ENCODE peak calls at places on chromosomes 3 and 15, in six cellular contexts. One of them, this sample, is unnamed.

GRCh38 chr3:55906896-55907295 is 419.8 kb upstream of the WNT5A start:
- DNase-seq in GM12878: no peak
- DNase-seq in HCT116: no peak
- DNase-seq in H1: no peak
- DNase-seq in K562: no peak
- DNase-seq in SK-N-SH: no peak
- DNase-seq in this sample: no peak

GRCh38 chr15:78216276-78217229 is 17.8 kb downstream of the ACSBG1 start:
- DNase-seq in GM12878: no peak
- DNase-seq in HCT116: no peak
- DNase-seq in H1: no peak
- DNase-seq in K562: no peak
- DNase-seq in SK-N-SH: no peak
- DNase-seq in this sample: peak

GRCh38 chr3:17030438-17030837 is 145.7 kb downstream of the PLCL2 start:
- DNase-seq in GM12878: no peak
- DNase-seq in HCT116: no peak
- DNase-seq in H1: no peak
- DNase-seq in K562: no peak
- DNase-seq in SK-N-SH: no peak
- DNase-seq in this sample: no peak

GRCh38 chr3:195178124-195178910 is 92.6 kb downstream of the XXYLT1 start:
- DNase-seq in GM12878: no peak
- DNase-seq in HCT116: no peak
- DNase-seq in H1: no peak
- DNase-seq in K562: peak
- DNase-seq in SK-N-SH: peak
- DNase-seq in this sample: no peak

GRCh38 chr3:128496602-128497304 is 3.8 kb upstream of the GATA2 start:
- DNase-seq in GM12878: no peak
- DNase-seq in HCT116: no peak
- DNase-seq in H1: peak
- DNase-seq in K562: no peak
- DNase-seq in SK-N-SH: peak
- DNase-seq in this sample: no peak

GRCh38 chr3:181066688-181067087 is 77.2 kb upstream of the DNAJC19 start:
- DNase-seq in GM12878: no peak
- DNase-seq in HCT116: no peak
- DNase-seq in H1: no peak
- DNase-seq in K562: no peak
- DNase-seq in SK-N-SH: no peak
- DNase-seq in this sample: no peak

GRCh38 chr3:13866406-13866965 is 13.4 kb downstream of the WNT7A start:
- DNase-seq in GM12878: no peak
- DNase-seq in HCT116: no peak
- DNase-seq in H1: no peak
- DNase-seq in K562: no peak
- DNase-seq in SK-N-SH: no peak
- DNase-seq in this sample: no peak

GRCh38 chr3:104411760-104412159 is 954.9 kb upstream of the ALCAM start:
- DNase-seq in GM12878: no peak
- DNase-seq in HCT116: no peak
- DNase-seq in H1: no peak
- DNase-seq in K562: no peak
- DNase-seq in SK-N-SH: no peak
- DNase-seq in this sample: no peak

GRCh38 chr3:23629181-23629893 is 176.4 kb upstream of the UBE2E1 start:
- DNase-seq in GM12878: no peak
- DNase-seq in HCT116: no peak
- DNase-seq in H1: no peak
- DNase-seq in K562: no peak
- DNase-seq in SK-N-SH: no peak
- DNase-seq in this sample: no peak

GRCh38 chr3:28667646-28668376 is 319.2 kb upstream of the AZI2 start:
- DNase-seq in GM12878: peak
- DNase-seq in HCT116: peak
- DNase-seq in H1: peak
- DNase-seq in K562: peak
- DNase-seq in SK-N-SH: peak
- DNase-seq in this sample: peak

GRCh38 chr15:98884894-98885293 is 122.7 kb downstream of the PGPEP1L start:
- DNase-seq in GM12878: no peak
- DNase-seq in HCT116: no peak
- DNase-seq in H1: no peak
- DNase-seq in K562: no peak
- DNase-seq in SK-N-SH: no peak
- DNase-seq in this sample: no peak

DNA sequence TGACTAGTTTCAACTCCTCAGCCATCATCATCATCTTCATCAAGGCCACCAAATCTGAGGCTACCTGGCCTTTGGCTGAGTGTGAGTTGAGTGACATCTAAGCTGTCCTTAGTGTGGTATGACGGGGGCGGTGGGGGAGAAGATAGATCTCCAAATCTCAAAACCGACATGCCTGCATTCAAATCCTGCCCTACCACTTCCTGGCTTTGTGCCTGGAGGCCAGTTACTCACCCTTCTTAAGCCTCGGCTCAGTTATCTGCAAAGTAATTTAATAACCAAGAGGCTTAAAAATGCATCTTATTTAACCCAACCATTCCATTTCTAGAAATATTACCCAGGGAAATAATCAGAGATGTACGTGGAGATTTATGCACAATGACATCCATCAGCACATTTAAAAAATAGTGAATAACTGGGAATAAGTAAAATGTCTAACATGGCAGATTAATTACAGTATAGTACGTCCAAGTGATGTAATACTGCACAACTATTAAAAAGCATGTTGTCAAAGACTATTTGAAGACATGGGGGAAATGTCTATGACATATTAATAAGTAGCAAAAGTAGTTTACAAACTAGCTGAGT is 167.4 kb downstream of the NTRK3 start:
- DNase-seq in GM12878: no peak
- DNase-seq in HCT116: no peak
- DNase-seq in H1: no peak
- DNase-seq in K562: no peak
- DNase-seq in SK-N-SH: no peak
- DNase-seq in this sample: no peak
- TF ChIP-seq JUND in GM12878: no peak
- TF ChIP-seq JUND in HCT116: no peak
- TF ChIP-seq JUND in H1: no peak
- TF ChIP-seq JUND in K562: no peak
- TF ChIP-seq JUND in SK-N-SH: no peak
- TF ChIP-seq JUND in this sample: no peak

GRCh38 chr3:52844290-52844985 is 9.6 kb upstream of the MUSTN1 start:
- DNase-seq in GM12878: no peak
- DNase-seq in HCT116: no peak
- DNase-seq in H1: no peak
- DNase-seq in K562: no peak
- DNase-seq in SK-N-SH: no peak
- DNase-seq in this sample: no peak
- TF ChIP-seq JUND in GM12878: no peak
- TF ChIP-seq JUND in HCT116: no peak
- TF ChIP-seq JUND in H1: no peak
- TF ChIP-seq JUND in K562: no peak
- TF ChIP-seq JUND in SK-N-SH: no peak
- TF ChIP-seq JUND in this sample: no peak

GRCh38 chr15:80979538-80980200 is 9.9 kb downstream of the MESD start:
- DNase-seq in GM12878: no peak
- DNase-seq in HCT116: no peak
- DNase-seq in H1: no peak
- DNase-seq in K562: no peak
- DNase-seq in SK-N-SH: no peak
- DNase-seq in this sample: no peak

GRCh38 chr15:80976851-80977250 is 12.8 kb downstream of the MESD start:
- DNase-seq in GM12878: no peak
- DNase-seq in HCT116: no peak
- DNase-seq in H1: no peak
- DNase-seq in K562: no peak
- DNase-seq in SK-N-SH: no peak
- DNase-seq in this sample: no peak

GRCh38 chr15:80974914-80975313 is 14.7 kb downstream of the MESD start:
- DNase-seq in GM12878: no peak
- DNase-seq in HCT116: no peak
- DNase-seq in H1: no peak
- DNase-seq in K562: no peak
- DNase-seq in SK-N-SH: no peak
- DNase-seq in this sample: no peak

GRCh38 chr15:80978685-80979084 is 10.9 kb downstream of the MESD start:
- DNase-seq in GM12878: no peak
- DNase-seq in HCT116: no peak
- DNase-seq in H1: no peak
- DNase-seq in K562: peak
- DNase-seq in SK-N-SH: no peak
- DNase-seq in this sample: no peak

DNA sequence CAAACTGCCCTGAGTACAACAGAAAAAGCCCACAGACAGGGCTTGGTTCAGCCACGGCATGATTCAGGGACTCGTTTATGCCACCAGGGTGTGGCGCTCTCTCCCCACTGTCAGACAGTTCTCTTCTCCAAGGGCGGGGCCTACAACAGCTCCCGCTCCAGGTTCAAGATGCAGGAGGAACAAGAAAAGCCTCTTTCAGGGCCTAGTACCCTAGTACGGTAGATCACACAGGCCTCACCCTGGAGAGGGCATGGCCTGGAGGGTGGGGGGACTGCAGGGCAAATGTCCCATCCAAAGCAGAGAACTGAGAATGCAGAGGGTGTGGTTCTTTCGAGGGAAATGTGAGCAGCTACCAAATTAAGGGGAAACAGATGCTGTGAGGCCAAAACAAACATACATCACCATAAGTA is 12.0 kb downstream of the MESD start:
- DNase-seq in GM12878: no peak
- DNase-seq in HCT116: no peak
- DNase-seq in H1: peak
- DNase-seq in K562: peak
- DNase-seq in SK-N-SH: peak
- DNase-seq in this sample: peak
- TF ChIP-seq JUND in GM12878: no peak
- TF ChIP-seq JUND in HCT116: no peak
- TF ChIP-seq JUND in H1: no peak
- TF ChIP-seq JUND in K562: no peak
- TF ChIP-seq JUND in SK-N-SH: no peak
- TF ChIP-seq JUND in this sample: no peak

GRCh38 chr3:124833710-124834332 is 53.3 kb downstream of the ITGB5 start:
- DNase-seq in GM12878: no peak
- DNase-seq in HCT116: no peak
- DNase-seq in H1: no peak
- DNase-seq in K562: no peak
- DNase-seq in SK-N-SH: no peak
- DNase-seq in this sample: no peak
- TF ChIP-seq JUND in GM12878: no peak
- TF ChIP-seq JUND in HCT116: no peak
- TF ChIP-seq JUND in H1: no peak
- TF ChIP-seq JUND in K562: no peak
- TF ChIP-seq JUND in SK-N-SH: no peak
- TF ChIP-seq JUND in this sample: no peak

GRCh38 chr3:123353852-123354238 is 95.0 kb downstream of the ADCY5 start:
- DNase-seq in GM12878: no peak
- DNase-seq in HCT116: no peak
- DNase-seq in H1: no peak
- DNase-seq in K562: no peak
- DNase-seq in SK-N-SH: no peak
- DNase-seq in this sample: no peak
- TF ChIP-seq JUND in GM12878: no peak
- TF ChIP-seq JUND in HCT116: no peak
- TF ChIP-seq JUND in H1: no peak
- TF ChIP-seq JUND in K562: no peak
- TF ChIP-seq JUND in SK-N-SH: no peak
- TF ChIP-seq JUND in this sample: no peak

GRCh38 chr15:60473135-60473534 is 5.8 kb downstream of the ICE2 start:
- DNase-seq in GM12878: no peak
- DNase-seq in HCT116: no peak
- DNase-seq in H1: no peak
- DNase-seq in K562: no peak
- DNase-seq in SK-N-SH: no peak
- DNase-seq in this sample: no peak
- TF ChIP-seq JUND in GM12878: no peak
- TF ChIP-seq JUND in HCT116: no peak
- TF ChIP-seq JUND in H1: no peak
- TF ChIP-seq JUND in K562: no peak
- TF ChIP-seq JUND in SK-N-SH: no peak
- TF ChIP-seq JUND in this sample: no peak

DNA sequence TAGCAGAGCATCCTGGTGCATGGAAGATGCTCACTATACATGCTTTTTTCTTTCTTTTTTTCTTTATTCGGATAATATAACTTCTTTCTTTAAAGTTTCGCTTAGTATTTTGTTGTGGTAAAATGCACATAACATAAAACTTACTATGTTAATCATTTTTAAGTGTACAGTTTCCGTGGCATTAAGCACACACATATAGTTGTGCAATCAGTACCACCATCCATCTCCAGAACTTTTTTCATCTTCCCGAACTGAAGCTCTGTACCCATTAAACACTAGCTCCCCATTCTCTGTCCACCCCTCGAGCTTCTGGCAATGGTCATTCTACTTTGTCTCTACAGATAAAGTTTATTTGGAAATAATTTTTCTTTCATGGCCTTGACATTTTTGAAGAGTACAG is 1.0 kb upstream of the JAGN1 start:
- DNase-seq in GM12878: no peak
- DNase-seq in HCT116: no peak
- DNase-seq in H1: no peak
- DNase-seq in K562: no peak
- DNase-seq in SK-N-SH: no peak
- DNase-seq in this sample: no peak
- TF ChIP-seq JUND in GM12878: no peak
- TF ChIP-seq JUND in HCT116: no peak
- TF ChIP-seq JUND in H1: no peak
- TF ChIP-seq JUND in K562: no peak
- TF ChIP-seq JUND in SK-N-SH: no peak
- TF ChIP-seq JUND in this sample: no peak

DNA sequence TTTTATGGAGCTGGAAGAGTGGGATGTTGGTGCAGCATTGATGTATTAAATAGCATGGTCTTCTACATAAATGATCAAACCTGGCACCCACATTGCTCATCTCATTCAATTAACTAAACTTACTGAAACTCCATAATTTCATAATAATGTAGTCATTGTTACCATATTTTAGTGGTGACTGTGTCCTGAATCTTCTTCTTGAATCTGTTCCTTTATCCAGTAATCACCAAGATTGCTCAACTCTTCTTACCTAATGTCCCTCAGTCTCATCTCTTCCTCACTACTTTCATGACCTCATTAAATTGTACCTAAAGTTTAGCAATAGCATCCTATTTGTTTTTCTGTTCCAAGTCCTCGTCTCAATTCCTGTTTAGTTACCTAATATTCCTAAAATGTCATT is 69.8 kb downstream of the FGF7 start:
- DNase-seq in GM12878: no peak
- DNase-seq in HCT116: no peak
- DNase-seq in H1: no peak
- DNase-seq in K562: no peak
- DNase-seq in SK-N-SH: no peak
- DNase-seq in this sample: no peak
- TF ChIP-seq JUND in GM12878: no peak
- TF ChIP-seq JUND in HCT116: no peak
- TF ChIP-seq JUND in H1: no peak
- TF ChIP-seq JUND in K562: no peak
- TF ChIP-seq JUND in SK-N-SH: peak
- TF ChIP-seq JUND in this sample: no peak